ENCODE peak calls at places on chromosomes 11 and 22, in eight cellular contexts. One of them, this sample, is unnamed.

GRCh38 chr11:113553905-113554304 is 78.7 kb upstream of the DRD2 start:
- DNase-seq in NCI-H1092: no peak
- DNase-seq in stimulated activated CD4-positive, alpha-beta T cell treated with anti-CD3 and anti-CD28 coated beads, TNF-alpha, amount 100 ng/mL, for 48 hours: no peak
- DNase-seq in progenitor cell of endocrine pancreas: no peak
- DNase-seq in omental fat pad: no peak
- DNase-seq in HFF-Myc: no peak
- DNase-seq in adipocyte: no peak
- DNase-seq in putamen: no peak
- DNase-seq in this sample: no peak

GRCh38 chr11:109735139-109735538 is 313.1 kb downstream of the C11orf87 start:
- DNase-seq in NCI-H1092: no peak
- DNase-seq in adipocyte: no peak
- DNase-seq in HFF-Myc: no peak
- DNase-seq in stimulated activated CD4-positive, alpha-beta T cell treated with anti-CD3 and anti-CD28 coated beads, TNF-alpha, amount 100 ng/mL, for 48 hours: no peak
- DNase-seq in omental fat pad: no peak
- DNase-seq in putamen: no peak
- DNase-seq in progenitor cell of endocrine pancreas: no peak
- DNase-seq in this sample: no peak

GRCh38 chr22:30195245-30196140 is 51.1 kb downstream of the LIF start:
- DNase-seq in stimulated activated CD4-positive, alpha-beta T cell treated with anti-CD3 and anti-CD28 coated beads, TNF-alpha, amount 100 ng/mL, for 48 hours: no peak
- DNase-seq in HFF-Myc: no peak
- DNase-seq in NCI-H1092: no peak
- DNase-seq in progenitor cell of endocrine pancreas: no peak
- DNase-seq in adipocyte: no peak
- DNase-seq in putamen: no peak
- DNase-seq in omental fat pad: no peak
- DNase-seq in this sample: no peak

GRCh38 chr22:46946383-46946965 is 184.0 kb downstream of the TBC1D22A start:
- DNase-seq in HFF-Myc: no peak
- DNase-seq in omental fat pad: no peak
- DNase-seq in stimulated activated CD4-positive, alpha-beta T cell treated with anti-CD3 and anti-CD28 coated beads, TNF-alpha, amount 100 ng/mL, for 48 hours: no peak
- DNase-seq in NCI-H1092: no peak
- DNase-seq in adipocyte: no peak
- DNase-seq in progenitor cell of endocrine pancreas: no peak
- DNase-seq in putamen: no peak
- DNase-seq in this sample: no peak

GRCh38 chr11:117979481-117980211 is 6.5 kb upstream of the IL10RA start:
- DNase-seq in stimulated activated CD4-positive, alpha-beta T cell treated with anti-CD3 and anti-CD28 coated beads, TNF-alpha, amount 100 ng/mL, for 48 hours: no peak
- DNase-seq in omental fat pad: no peak
- DNase-seq in progenitor cell of endocrine pancreas: no peak
- DNase-seq in NCI-H1092: no peak
- DNase-seq in adipocyte: no peak
- DNase-seq in HFF-Myc: no peak
- DNase-seq in putamen: no peak
- DNase-seq in this sample: no peak

GRCh38 chr11:80586464-80586863 is 1145.6 kb upstream of the TENM4 start:
- DNase-seq in omental fat pad: no peak
- DNase-seq in adipocyte: no peak
- DNase-seq in NCI-H1092: no peak
- DNase-seq in putamen: no peak
- DNase-seq in HFF-Myc: no peak
- DNase-seq in progenitor cell of endocrine pancreas: no peak
- DNase-seq in stimulated activated CD4-positive, alpha-beta T cell treated with anti-CD3 and anti-CD28 coated beads, TNF-alpha, amount 100 ng/mL, for 48 hours: no peak
- DNase-seq in this sample: no peak

GRCh38 chr11:114448749-114449484 is 9.7 kb downstream of the REXO2 start:
- DNase-seq in putamen: no peak
- DNase-seq in progenitor cell of endocrine pancreas: no peak
- DNase-seq in NCI-H1092: no peak
- DNase-seq in stimulated activated CD4-positive, alpha-beta T cell treated with anti-CD3 and anti-CD28 coated beads, TNF-alpha, amount 100 ng/mL, for 48 hours: no peak
- DNase-seq in adipocyte: peak; percentile 52
- DNase-seq in omental fat pad: no peak
- DNase-seq in HFF-Myc: no peak
- DNase-seq in this sample: no peak

GRCh38 chr11:116927163-116927772 is 89.8 kb upstream of the APOA1 start:
- DNase-seq in progenitor cell of endocrine pancreas: no peak
- DNase-seq in stimulated activated CD4-positive, alpha-beta T cell treated with anti-CD3 and anti-CD28 coated beads, TNF-alpha, amount 100 ng/mL, for 48 hours: peak; percentile 33
- DNase-seq in putamen: no peak
- DNase-seq in adipocyte: peak; percentile 5
- DNase-seq in omental fat pad: no peak
- DNase-seq in HFF-Myc: no peak
- DNase-seq in NCI-H1092: no peak
- DNase-seq in this sample: no peak

GRCh38 chr22:17501679-17502285 is 61.5 kb upstream of the SLC25A18 start:
- DNase-seq in stimulated activated CD4-positive, alpha-beta T cell treated with anti-CD3 and anti-CD28 coated beads, TNF-alpha, amount 100 ng/mL, for 48 hours: peak; percentile 5
- DNase-seq in omental fat pad: no peak
- DNase-seq in putamen: peak; percentile 69
- DNase-seq in adipocyte: peak; percentile 82
- DNase-seq in NCI-H1092: peak; percentile 35
- DNase-seq in HFF-Myc: peak; percentile 50
- DNase-seq in progenitor cell of endocrine pancreas: no peak
- DNase-seq in this sample: no peak

GRCh38 chr22:38694049-38694448 is 6.7 kb downstream of the JOSD1 start:
- DNase-seq in stimulated activated CD4-positive, alpha-beta T cell treated with anti-CD3 and anti-CD28 coated beads, TNF-alpha, amount 100 ng/mL, for 48 hours: no peak
- DNase-seq in HFF-Myc: no peak
- DNase-seq in omental fat pad: no peak
- DNase-seq in adipocyte: no peak
- DNase-seq in progenitor cell of endocrine pancreas: no peak
- DNase-seq in NCI-H1092: no peak
- DNase-seq in putamen: no peak
- DNase-seq in this sample: no peak

GRCh38 chr11:33463059-33463458 is 205.9 kb downstream of the HIPK3 start:
- DNase-seq in NCI-H1092: no peak
- DNase-seq in stimulated activated CD4-positive, alpha-beta T cell treated with anti-CD3 and anti-CD28 coated beads, TNF-alpha, amount 100 ng/mL, for 48 hours: no peak
- DNase-seq in putamen: no peak
- DNase-seq in omental fat pad: no peak
- DNase-seq in progenitor cell of endocrine pancreas: no peak
- DNase-seq in HFF-Myc: no peak
- DNase-seq in adipocyte: no peak
- DNase-seq in this sample: no peak

GRCh38 chr11:110797453-110797852 is 85.2 kb upstream of the ARHGAP20 start:
- DNase-seq in progenitor cell of endocrine pancreas: no peak
- DNase-seq in HFF-Myc: no peak
- DNase-seq in putamen: no peak
- DNase-seq in omental fat pad: no peak
- DNase-seq in adipocyte: no peak
- DNase-seq in NCI-H1092: no peak
- DNase-seq in stimulated activated CD4-positive, alpha-beta T cell treated with anti-CD3 and anti-CD28 coated beads, TNF-alpha, amount 100 ng/mL, for 48 hours: no peak
- DNase-seq in this sample: no peak

GRCh38 chr22:47595122-47595521 is 832.7 kb downstream of the TBC1D22A start:
- DNase-seq in adipocyte: no peak
- DNase-seq in omental fat pad: no peak
- DNase-seq in putamen: no peak
- DNase-seq in HFF-Myc: no peak
- DNase-seq in progenitor cell of endocrine pancreas: no peak
- DNase-seq in NCI-H1092: no peak
- DNase-seq in stimulated activated CD4-positive, alpha-beta T cell treated with anti-CD3 and anti-CD28 coated beads, TNF-alpha, amount 100 ng/mL, for 48 hours: no peak
- DNase-seq in this sample: no peak

GRCh38 chr11:30107899-30108298 is 91.1 kb upstream of the KCNA4 start:
- DNase-seq in NCI-H1092: no peak
- DNase-seq in HFF-Myc: no peak
- DNase-seq in omental fat pad: no peak
- DNase-seq in progenitor cell of endocrine pancreas: no peak
- DNase-seq in adipocyte: peak; percentile 90
- DNase-seq in stimulated activated CD4-positive, alpha-beta T cell treated with anti-CD3 and anti-CD28 coated beads, TNF-alpha, amount 100 ng/mL, for 48 hours: no peak
- DNase-seq in putamen: peak; percentile 66
- DNase-seq in this sample: no peak

GRCh38 chr11:16117989-16118810 is 238.1 kb downstream of the SOX6 start:
- DNase-seq in HFF-Myc: no peak
- DNase-seq in adipocyte: no peak
- DNase-seq in putamen: no peak
- DNase-seq in NCI-H1092: peak; percentile 35
- DNase-seq in progenitor cell of endocrine pancreas: no peak
- DNase-seq in omental fat pad: no peak
- DNase-seq in stimulated activated CD4-positive, alpha-beta T cell treated with anti-CD3 and anti-CD28 coated beads, TNF-alpha, amount 100 ng/mL, for 48 hours: no peak
- DNase-seq in this sample: no peak

GRCh38 chr11:33172996-33173395 is 11.7 kb upstream of the CSTF3 start:
- DNase-seq in adipocyte: peak; percentile 83
- DNase-seq in putamen: no peak
- DNase-seq in stimulated activated CD4-positive, alpha-beta T cell treated with anti-CD3 and anti-CD28 coated beads, TNF-alpha, amount 100 ng/mL, for 48 hours: no peak
- DNase-seq in NCI-H1092: no peak
- DNase-seq in HFF-Myc: no peak
- DNase-seq in progenitor cell of endocrine pancreas: no peak
- DNase-seq in omental fat pad: no peak
- DNase-seq in this sample: no peak

GRCh38 chr22:35539910-35540599 is 576 bp upstream of the RASD2 start:
- DNase-seq in adipocyte: peak; percentile 82
- DNase-seq in HFF-Myc: no peak
- DNase-seq in putamen: peak; percentile 66
- DNase-seq in progenitor cell of endocrine pancreas: peak; percentile 59
- DNase-seq in stimulated activated CD4-positive, alpha-beta T cell treated with anti-CD3 and anti-CD28 coated beads, TNF-alpha, amount 100 ng/mL, for 48 hours: peak; percentile 57
- DNase-seq in NCI-H1092: peak; percentile 35
- DNase-seq in omental fat pad: peak; percentile 34
- DNase-seq in this sample: peak; percentile 37

GRCh38 chr11:69465236-69466000 is 16.0 kb upstream of the LINC01488 start:
- DNase-seq in stimulated activated CD4-positive, alpha-beta T cell treated with anti-CD3 and anti-CD28 coated beads, TNF-alpha, amount 100 ng/mL, for 48 hours: no peak
- DNase-seq in putamen: no peak
- DNase-seq in NCI-H1092: no peak
- DNase-seq in progenitor cell of endocrine pancreas: no peak
- DNase-seq in omental fat pad: no peak
- DNase-seq in adipocyte: no peak
- DNase-seq in HFF-Myc: no peak
- DNase-seq in this sample: no peak

GRCh38 chr11:118672865-118673264 is 6.6 kb downstream of the TREH start:
- DNase-seq in progenitor cell of endocrine pancreas: no peak
- DNase-seq in stimulated activated CD4-positive, alpha-beta T cell treated with anti-CD3 and anti-CD28 coated beads, TNF-alpha, amount 100 ng/mL, for 48 hours: no peak
- DNase-seq in NCI-H1092: no peak
- DNase-seq in omental fat pad: no peak
- DNase-seq in putamen: no peak
- DNase-seq in HFF-Myc: no peak
- DNase-seq in adipocyte: no peak
- DNase-seq in this sample: no peak

GRCh38 chr11:125072210-125072960 is 9.3 kb downstream of the SLC37A2 start:
- DNase-seq in putamen: peak; percentile 32
- DNase-seq in stimulated activated CD4-positive, alpha-beta T cell treated with anti-CD3 and anti-CD28 coated beads, TNF-alpha, amount 100 ng/mL, for 48 hours: no peak
- DNase-seq in progenitor cell of endocrine pancreas: no peak
- DNase-seq in NCI-H1092: no peak
- DNase-seq in adipocyte: no peak
- DNase-seq in omental fat pad: no peak
- DNase-seq in HFF-Myc: no peak
- DNase-seq in this sample: no peak

GRCh38 chr11:29293825-29294224 is 723.0 kb downstream of the KCNA4 start:
- DNase-seq in NCI-H1092: no peak
- DNase-seq in stimulated activated CD4-positive, alpha-beta T cell treated with anti-CD3 and anti-CD28 coated beads, TNF-alpha, amount 100 ng/mL, for 48 hours: no peak
- DNase-seq in adipocyte: peak; percentile 73
- DNase-seq in omental fat pad: no peak
- DNase-seq in HFF-Myc: no peak
- DNase-seq in putamen: no peak
- DNase-seq in progenitor cell of endocrine pancreas: no peak
- DNase-seq in this sample: no peak

GRCh38 chr11:8260202-8260996 is 3.3 kb downstream of the LMO1 start:
- DNase-seq in progenitor cell of endocrine pancreas: no peak
- DNase-seq in NCI-H1092: no peak
- DNase-seq in putamen: no peak
- DNase-seq in HFF-Myc: no peak
- DNase-seq in omental fat pad: no peak
- DNase-seq in adipocyte: no peak
- DNase-seq in stimulated activated CD4-positive, alpha-beta T cell treated with anti-CD3 and anti-CD28 coated beads, TNF-alpha, amount 100 ng/mL, for 48 hours: no peak
- DNase-seq in this sample: no peak

GRCh38 chr11:123303924-123304323 is 108.9 kb upstream of the CLMP start:
- DNase-seq in stimulated activated CD4-positive, alpha-beta T cell treated with anti-CD3 and anti-CD28 coated beads, TNF-alpha, amount 100 ng/mL, for 48 hours: no peak
- DNase-seq in HFF-Myc: no peak
- DNase-seq in NCI-H1092: no peak
- DNase-seq in omental fat pad: no peak
- DNase-seq in adipocyte: no peak
- DNase-seq in progenitor cell of endocrine pancreas: no peak
- DNase-seq in putamen: no peak
- DNase-seq in this sample: no peak

GRCh38 chr22:46866591-46866990 is 104.1 kb downstream of the TBC1D22A start:
- DNase-seq in adipocyte: peak; percentile 80
- DNase-seq in stimulated activated CD4-positive, alpha-beta T cell treated with anti-CD3 and anti-CD28 coated beads, TNF-alpha, amount 100 ng/mL, for 48 hours: no peak
- DNase-seq in omental fat pad: no peak
- DNase-seq in NCI-H1092: no peak
- DNase-seq in progenitor cell of endocrine pancreas: no peak
- DNase-seq in HFF-Myc: no peak
- DNase-seq in putamen: no peak
- DNase-seq in this sample: no peak

GRCh38 chr11:67632175-67632981 is 2.6 kb upstream of the NUDT8 start:
- DNase-seq in NCI-H1092: no peak
- DNase-seq in progenitor cell of endocrine pancreas: no peak
- DNase-seq in putamen: no peak
- DNase-seq in stimulated activated CD4-positive, alpha-beta T cell treated with anti-CD3 and anti-CD28 coated beads, TNF-alpha, amount 100 ng/mL, for 48 hours: no peak
- DNase-seq in omental fat pad: no peak
- DNase-seq in HFF-Myc: no peak
- DNase-seq in adipocyte: no peak
- DNase-seq in this sample: no peak

This sample was measured in activated T-helper 1 cell treated with Interleukin-2 at 50 U/mL for 16 hours.